ENCODE peak calls at places on chromosomes 16 and 17, in six cellular contexts. X is cardiac muscle cell; D is mammary epithelial cell; Z is pancreas; T is lower lobe of right lung; C is CD8-positive, alpha-beta T cell. F is an unnamed sample.

GRCh38 chr16:81567087-81567486 is 122.5 kb downstream of the CMIP start:
- DNase-seq in T (no peak), C (no peak), X (no peak), Z (no peak), D (no peak), F (no peak)

GRCh38 chr16:22297871-22298733 is 893 bp downstream of the POLR3E start:
- DNase-seq in X (peak; percentile 92), T (peak; percentile 50), Z (peak; percentile 69), C (peak; percentile 46), D (peak; percentile 96), F (peak; percentile 73)

GRCh38 chr16:68707341-68708152 is 29.5 kb upstream of the CDH1 start:
- DNase-seq in T (peak; percentile 86), C (no peak), D (peak; percentile 97), Z (peak; percentile 31), X (peak; percentile 52), F (no peak)

GRCh38 chr17:32570081-32570396 is 83.2 kb downstream of the CDK5R1 start:
- DNase-seq in C (no peak), D (no peak), T (no peak), X (no peak), Z (no peak), F (no peak)

GRCh38 chr17:29582767-29583166 is 6.7 kb downstream of the GIT1 start:
- DNase-seq in T (no peak), D (no peak), Z (no peak), X (no peak), C (no peak), F (no peak)

GRCh38 chr17:15946611-15947120 is 1.7 kb downstream of the ADORA2B start:
- DNase-seq in X (peak; percentile 45), T (no peak), C (no peak), Z (no peak), D (no peak), F (no peak)

GRCh38 chr17:19945009-19945650 is 32.5 kb downstream of the AKAP10 start:
- DNase-seq in D (no peak), Z (no peak), T (no peak), C (no peak), X (no peak), F (no peak)

GRCh38 chr17:48499248-48499647 is 31.6 kb downstream of the HOXB1 start:
- DNase-seq in X (no peak), C (no peak), D (peak; percentile 44), Z (no peak), T (no peak), F (no peak)

GRCh38 chr17:61075988-61076387 is 323.7 kb upstream of the TBX2 start:
- DNase-seq in D (no peak), T (no peak), X (no peak), Z (no peak), C (no peak), F (no peak)

GRCh38 chr16:74451951-74452758 is 30.9 kb upstream of the CLEC18B start:
- DNase-seq in Z (no peak), X (no peak), T (no peak), C (no peak), D (no peak), F (no peak)

GRCh38 chr17:81291662-81292061 is 3.4 kb downstream of the SLC38A10 start:
- DNase-seq in D (peak; percentile 48), C (peak; percentile 53), X (peak; percentile 55), T (peak; percentile 84), Z (peak; percentile 73), F (peak; percentile 84)

GRCh38 chr17:6755731-6756184 is at the start of gene XAF1:
- DNase-seq in C (peak; percentile 41), Z (peak; percentile 26), X (peak; percentile 72), T (peak; percentile 52), D (no peak), F (no peak)

GRCh38 chr16:58032710-58033293 is 7.2 kb downstream of the MMP15 start:
- DNase-seq in X (peak; percentile 52), C (no peak), Z (peak; percentile 81), T (peak; percentile 70), D (no peak), F (peak; percentile 82)

GRCh38 chr16:48172682-48173081 is 16.9 kb upstream of the ABCC12 start:
- DNase-seq in D (no peak), C (no peak), X (no peak), T (no peak), Z (no peak), F (no peak)

GRCh38 chr17:81094224-81094743 is 59.3 kb downstream of the BAIAP2 start:
- DNase-seq in Z (no peak), D (no peak), T (no peak), X (no peak), C (no peak), F (no peak)

GRCh38 chr16:82178352-82178751 is 8.3 kb upstream of the MPHOSPH6 start:
- DNase-seq in D (no peak), C (no peak), Z (no peak), X (no peak), T (no peak), F (no peak)

GRCh38 chr16:71894229-71894920 is 956 bp upstream of the IST1 start:
- DNase-seq in X (peak; percentile 69), Z (peak; percentile 38), C (peak; percentile 27), D (peak; percentile 73), T (peak; percentile 68), F (peak; percentile 54)

GRCh38 chr17:8726951-8727555 is 17.6 kb downstream of the CCDC42 start:
- DNase-seq in Z (no peak), X (peak; percentile 92), D (peak; percentile 67), T (no peak), C (no peak), F (no peak)

GRCh38 chr17:64382184-64382583 is 8.5 kb downstream of the PECAM1 start:
- DNase-seq in X (no peak), Z (no peak), D (no peak), C (no peak), T (no peak), F (no peak)

GRCh38 chr16:35713762-35714650 is 2254.6 kb downstream of the TP53TG3F start:
- DNase-seq in X (no peak), D (no peak), Z (no peak), T (no peak), C (no peak), F (no peak)

GRCh38 chr16:35711435-35711834 is 2252.0 kb downstream of the TP53TG3F start:
- DNase-seq in X (no peak), Z (no peak), C (no peak), T (no peak), D (no peak), F (no peak)

GRCh38 chr16:35714665-35715064 is 2255.3 kb downstream of the TP53TG3F start:
- DNase-seq in D (no peak), X (no peak), C (no peak), Z (no peak), T (no peak), F (no peak)

GRCh38 chr16:35706901-35707300 is 2247.5 kb downstream of the TP53TG3F start:
- DNase-seq in C (no peak), T (no peak), X (no peak), Z (no peak), D (no peak), F (no peak)

DNA sequence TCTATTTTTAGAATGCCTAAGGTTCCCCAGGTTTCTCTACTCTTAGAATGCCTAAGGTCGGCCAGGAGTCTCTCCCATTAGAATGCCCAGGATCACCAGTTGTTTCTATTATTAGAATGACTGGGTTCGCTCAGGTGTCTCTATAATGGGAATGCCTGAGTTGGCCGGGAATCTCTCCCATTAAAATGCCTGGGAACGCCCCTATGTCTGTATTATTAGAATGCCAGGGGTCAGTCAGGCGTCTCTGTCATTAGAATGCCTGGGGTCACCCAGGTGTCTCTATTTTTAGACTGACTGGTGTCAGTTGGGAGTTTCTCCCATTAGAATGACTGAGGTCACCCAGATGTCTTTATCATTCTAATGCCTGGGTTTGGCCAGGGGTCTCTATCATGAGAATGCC is 2252.5 kb downstream of the TP53TG3F start:
- DNase-seq in C (no peak), Z (no peak), D (no peak), X (no peak), T (no peak), F (no peak)
- H3K9me3 ChIP-seq in C (no peaks in the 10 kb centered on the region), Z (no peaks in the 10 kb centered on the region), D (peaks cover 14% of the 10 kb centered on the region), X (no peaks in the 10 kb centered on the region), T (peaks cover 17% of the 10 kb centered on the region), F (peaks cover 4% of the 10 kb centered on the region)

GRCh38 chr17:41335747-41336146 is 14.9 kb downstream of the KRT33A start:
- DNase-seq in Z (no peak), X (no peak), C (no peak), T (no peak), D (no peak), F (no peak)
- TF ChIP-seq CTCF in Z (no peak), X (no peak), C (no peak), T (no peak), D (no peak), F (no peak)

GRCh38 chr16:67545665-67546024 is 16.7 kb upstream of the CTCF start:
- DNase-seq in T (no peak), Z (no peak), C (no peak), D (no peak), X (no peak), F (no peak)

GRCh38 chr16:67543582-67543981 is 15.0 kb downstream of the RIPOR1 start:
- DNase-seq in T (peak; percentile 38), X (no peak), Z (no peak), C (no peak), D (no peak), F (no peak)

GRCh38 chr16:67546091-67546501 is 16.2 kb upstream of the CTCF start:
- DNase-seq in T (peak; percentile 36), C (no peak), D (no peak), Z (no peak), X (no peak), F (no peak)

GRCh38 chr16:67544329-67544841 is 15.8 kb downstream of the RIPOR1 start:
- DNase-seq in X (no peak), T (peak; percentile 39), C (no peak), Z (no peak), D (no peak), F (no peak)

GRCh38 chr16:67544844-67545664 is 16.4 kb downstream of the RIPOR1 start:
- DNase-seq in T (peak; percentile 42), C (no peak), Z (no peak), X (no peak), D (no peak), F (no peak)
- H3K4me3 ChIP-seq in T (no peak overlapping the region), C (no peak overlapping the region), Z (no peak overlapping the region), X (no peak overlapping the region), D (no peak overlapping the region), F (no peak overlapping the region)

GRCh38 chr16:35152067-35152627 is 1692.7 kb downstream of the TP53TG3F start:
- DNase-seq in D (no peak), T (peak; percentile 7), Z (no peak), X (no peak), C (no peak), F (no peak)

GRCh38 chr16:35148748-35149147 is 1689.3 kb downstream of the TP53TG3F start:
- DNase-seq in D (no peak), T (no peak), C (no peak), X (no peak), Z (no peak), F (no peak)

GRCh38 chr16:35147556-35148504 is 1688.4 kb downstream of the TP53TG3F start:
- DNase-seq in T (peak; percentile 14), Z (no peak), C (no peak), D (no peak), X (no peak), F (no peak)

GRCh38 chr16:35149550-35149949 is 1690.1 kb downstream of the TP53TG3F start:
- DNase-seq in C (no peak), D (no peak), T (no peak), X (no peak), Z (no peak), F (no peak)

DNA sequence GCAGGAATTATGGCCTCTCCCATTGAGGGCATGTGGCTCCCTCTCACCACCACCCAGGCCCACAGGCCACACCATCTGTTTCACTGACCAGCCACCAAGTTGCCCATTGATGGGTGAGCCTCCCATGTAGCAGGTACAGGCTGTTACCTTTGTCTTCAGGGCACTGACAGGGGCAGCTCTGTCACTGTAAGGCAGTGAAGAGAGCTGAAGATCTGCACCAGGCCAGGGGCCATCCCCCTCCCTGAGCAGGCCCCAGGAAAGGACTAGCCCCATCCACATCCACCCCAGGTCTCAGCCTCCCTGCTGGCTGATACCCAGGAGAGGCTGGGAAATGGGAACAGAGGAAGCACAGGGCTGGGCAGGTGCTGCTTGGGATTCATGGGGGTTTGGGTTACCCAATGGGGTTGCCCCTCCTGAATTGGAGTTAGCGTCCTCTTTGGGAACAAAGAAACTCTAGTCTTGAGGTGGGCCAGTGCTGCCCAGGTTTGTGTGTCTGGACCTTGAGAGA is 1691.4 kb downstream of the TP53TG3F start:
- DNase-seq in Z (no peak), D (no peak), T (no peak), C (no peak), X (no peak), F (no peak)
- H3K9me3 ChIP-seq in Z (no peaks in the 10 kb centered on the region), D (peaks cover 20% of the 10 kb centered on the region), T (no peaks in the 10 kb centered on the region), C (no peaks in the 10 kb centered on the region), X (no peaks in the 10 kb centered on the region), F (no peaks in the 10 kb centered on the region)

F was measured in WERI-Rb-1.